ENCODE peak calls at places on chromosomes 16 and 17, in seven cellular contexts. L is transverse colon, O is SK-N-SH, X is upper lobe of left lung, G is stomach, F is suprapubic skin, Z is tibial nerve. S is an unnamed sample.

GRCh38 chr17:78717431-78717980 is 64.6 kb downstream of the CYTH1 start:
- DNase-seq in L (peak; percentile 25), O (peak; percentile 75), X (peak; percentile 20), G (no peak), F (no peak), Z (no peak), S (peak; percentile 55)

GRCh38 chr16:63938661-63939060 is 1183.2 kb downstream of the CDH11 start:
- DNase-seq in L (no peak), O (no peak), X (no peak), G (no peak), F (no peak), Z (no peak), S (no peak)

GRCh38 chr17:14330492-14330920 is 29.6 kb downstream of the HS3ST3B1 start:
- DNase-seq in L (peak; percentile 12), O (no peak), X (no peak), G (no peak), F (no peak), Z (no peak), S (no peak)

GRCh38 chr17:51948128-51948527 is 210.4 kb downstream of the CA10 start:
- DNase-seq in L (peak; percentile 8), O (no peak), X (no peak), G (no peak), F (no peak), Z (no peak), S (no peak)

GRCh38 chr16:49608801-49609200 is 235.2 kb downstream of the C16orf78 start:
- DNase-seq in L (no peak), O (peak; percentile 48), X (no peak), G (no peak), F (no peak), Z (no peak), S (no peak)

GRCh38 chr16:29821663-29822115 is 1.4 kb downstream of the MVP start:
- DNase-seq in L (peak; percentile 73), O (no peak), X (no peak), G (peak; percentile 40), F (no peak), Z (no peak), S (peak; percentile 58)

GRCh38 chr16:84386044-84386443 is 17.7 kb downstream of the ATP2C2 start:
- DNase-seq in L (no peak), O (no peak), X (no peak), G (no peak), F (no peak), Z (no peak), S (no peak)

GRCh38 chr16:668519-669171 is 713 bp downstream of the RHOT2 start:
- DNase-seq in L (no peak), O (peak; percentile 51), X (peak; percentile 82), G (no peak), F (no peak), Z (no peak), S (no peak)

GRCh38 chr16:15607700-15608396 is 35.1 kb downstream of the MARF1 start:
- DNase-seq in L (no peak), O (no peak), X (no peak), G (no peak), F (no peak), Z (peak; percentile 27), S (peak; percentile 41)

GRCh38 chr16:21283521-21284289 is 5.6 kb upstream of the CRYM start:
- DNase-seq in L (peak; percentile 56), O (peak; percentile 92), X (peak; percentile 90), G (peak; percentile 30), F (no peak), Z (peak; percentile 16), S (peak; percentile 47)

GRCh38 chr17:50337956-50338355 is 8.0 kb upstream of the XYLT2 start:
- DNase-seq in L (no peak), O (no peak), X (no peak), G (no peak), F (no peak), Z (no peak), S (no peak)

GRCh38 chr17:72605543-72605942 is 484.7 kb downstream of the SOX9 start:
- DNase-seq in L (no peak), O (no peak), X (no peak), G (no peak), F (no peak), Z (no peak), S (no peak)

GRCh38 chr16:65601781-65602180 is 479.9 kb upstream of the CDH11 start:
- DNase-seq in L (no peak), O (no peak), X (no peak), G (no peak), F (no peak), Z (no peak), S (no peak)

GRCh38 chr17:65530985-65531507 is 30.4 kb downstream of the AXIN2 start:
- DNase-seq in L (no peak), O (peak; percentile 48), X (no peak), G (no peak), F (no peak), Z (no peak), S (peak; percentile 44)

GRCh38 chr17:17067277-17067676 is 25.0 kb downstream of the MPRIP start:
- DNase-seq in L (no peak), O (no peak), X (no peak), G (no peak), F (no peak), Z (no peak), S (no peak)

GRCh38 chr17:60305141-60305540 is 86.8 kb downstream of the USP32 start:
- DNase-seq in L (no peak), O (no peak), X (no peak), G (no peak), F (no peak), Z (no peak), S (no peak)

GRCh38 chr17:63838586-63839184 is 3.8 kb downstream of the SMARCD2 start:
- DNase-seq in L (peak; percentile 82), O (no peak), X (peak; percentile 86), G (peak; percentile 94), F (peak; percentile 97), Z (peak; percentile 97), S (peak; percentile 96)

GRCh38 chr17:19796457-19796856 is 48.4 kb upstream of the ALDH3A1 start:
- DNase-seq in L (no peak), O (no peak), X (no peak), G (no peak), F (no peak), Z (no peak), S (no peak)

GRCh38 chr17:61744804-61745203 is 118.5 kb downstream of the BRIP1 start:
- DNase-seq in L (no peak), O (no peak), X (no peak), G (no peak), F (no peak), Z (no peak), S (no peak)
- H3K36me3 ChIP-seq in L (no peaks in the 10 kb centered on the region), O (peaks cover 77% of the 10 kb centered on the region), X (no peaks in the 10 kb centered on the region), G (no peaks in the 10 kb centered on the region), F (no peaks in the 10 kb centered on the region), Z (no peaks in the 10 kb centered on the region), S (no peaks in the 10 kb centered on the region)

GRCh38 chr16:86477642-86478041 is 32.7 kb upstream of the FOXF1 start:
- DNase-seq in L (no peak), O (no peak), X (no peak), G (no peak), F (no peak), Z (no peak), S (no peak)

GRCh38 chr16:86481607-86482006 is 28.7 kb upstream of the FOXF1 start:
- DNase-seq in L (no peak), O (no peak), X (no peak), G (no peak), F (no peak), Z (no peak), S (no peak)

GRCh38 chr16:86478779-86479178 is 31.5 kb upstream of the FOXF1 start:
- DNase-seq in L (no peak), O (no peak), X (no peak), G (no peak), F (no peak), Z (no peak), S (no peak)

GRCh38 chr16:86479419-86479818 is 30.9 kb upstream of the FOXF1 start:
- DNase-seq in L (no peak), O (no peak), X (no peak), G (no peak), F (no peak), Z (no peak), S (no peak)

GRCh38 chr16:86480444-86480843 is 29.9 kb upstream of the FOXF1 start:
- DNase-seq in L (no peak), O (no peak), X (no peak), G (no peak), F (no peak), Z (no peak), S (no peak)
- TF ChIP-seq EP300 in L (no peak), O (no peak), X (no peak), G (no peak), F (no peak), Z (no peak), S (no peak)

GRCh38 chr17:2707721-2708584 is 3.6 kb downstream of the CLUH start:
- DNase-seq in L (peak; percentile 35), O (peak; percentile 83), X (peak; percentile 78), G (peak; percentile 60), F (no peak), Z (no peak), S (no peak)
- H3K4me1 ChIP-seq in L (peaks cover 31% of the 10 kb centered on the region), O (peaks cover 44% of the 10 kb centered on the region), X (peaks cover 40% of the 10 kb centered on the region), G (peaks cover 71% of the 10 kb centered on the region), F (peaks cover 70% of the 10 kb centered on the region), Z (peaks cover 46% of the 10 kb centered on the region), S (peaks cover 23% of the 10 kb centered on the region)

DNA sequence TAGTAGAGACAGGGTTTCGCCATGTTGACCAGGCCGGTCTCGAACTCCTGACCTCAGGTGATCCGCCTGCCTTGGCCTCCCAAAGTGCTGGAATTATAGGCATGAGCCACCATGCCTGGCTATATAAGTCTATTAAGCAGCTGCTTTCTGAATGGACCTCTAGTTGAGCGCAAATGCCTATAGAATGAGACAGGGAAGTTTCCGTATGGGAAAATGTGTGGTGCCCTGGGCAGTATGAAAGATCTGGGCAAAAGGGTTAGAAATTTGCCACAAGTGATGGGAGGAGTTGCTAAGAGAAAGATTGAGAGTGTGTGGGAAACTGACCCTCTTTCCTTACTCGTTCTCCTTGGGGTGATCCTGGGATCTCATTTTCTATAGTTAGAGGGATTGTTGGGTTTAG is 26.3 kb downstream of the SLC6A2 start:
- DNase-seq in L (no peak), O (no peak), X (no peak), G (no peak), F (no peak), Z (no peak), S (no peak)
- H3K36me3 ChIP-seq in L (no peaks in the 10 kb centered on the region), O (no peaks in the 10 kb centered on the region), X (no peaks in the 10 kb centered on the region), G (no peaks in the 10 kb centered on the region), F (no peaks in the 10 kb centered on the region), Z (no peaks in the 10 kb centered on the region), S (no peaks in the 10 kb centered on the region)

GRCh38 chr17:48994548-48995331 is 2.4 kb upstream of the IGF2BP1 start:
- DNase-seq in L (no peak), O (no peak), X (no peak), G (no peak), F (no peak), Z (no peak), S (no peak)

GRCh38 chr17:48995332-48995870 is 1.8 kb upstream of the IGF2BP1 start:
- DNase-seq in L (no peak), O (no peak), X (no peak), G (no peak), F (peak; percentile 60), Z (no peak), S (no peak)

GRCh38 chr17:48997103-48997826 is at the start of gene IGF2BP1:
- DNase-seq in L (no peak), O (peak; percentile 61), X (peak; percentile 85), G (no peak), F (peak; percentile 64), Z (no peak), S (no peak)

GRCh38 chr17:48996696-48997102 is 486 bp upstream of the IGF2BP1 start:
- DNase-seq in L (no peak), O (no peak), X (no peak), G (no peak), F (peak; percentile 69), Z (no peak), S (no peak)

GRCh38 chr17:48995871-48996695 is 1.1 kb upstream of the IGF2BP1 start:
- DNase-seq in L (no peak), O (peak; percentile 65), X (peak; percentile 84), G (no peak), F (peak; percentile 65), Z (no peak), S (no peak)
- TF ChIP-seq EP300 in L (no peak), O (no peak), X (no peak), G (no peak), F (no peak), Z (peak; percentile 75), S (no peak)

S was measured in ovary.